ENCODE peak calls at places on chromosome 5, in nine cellular contexts. Z, A, D, E, L, C, B, H and J are unnamed samples.

GRCh38 chr5:151382576-151382975 is 35.2 kb upstream of the SLC36A2 start:
- DNase-seq in B (no peak), Z (no peak), L (no peak), C (no peak), H (no peak), D (no peak), A (no peak), E (no peak), J (no peak)

GRCh38 chr5:137072376-137073174 is 426.6 kb downstream of the SPOCK1 start:
- DNase-seq in C (no peak), D (no peak), H (no peak), B (peak), Z (no peak), E (no peak), L (no peak), A (no peak), J (no peak)

GRCh38 chr5:69414885-69415583 is at the start of gene MARVELD2:
- DNase-seq in C (no peak), D (peak), A (peak), L (peak), B (no peak), E (peak), H (no peak), Z (peak), J (no peak)

GRCh38 chr5:111976705-111977104 is 219.7 kb upstream of the NREP start:
- DNase-seq in C (no peak), B (no peak), Z (peak), A (no peak), L (no peak), E (no peak), H (no peak), D (no peak), J (no peak)

GRCh38 chr5:41983284-41983683 is 58.2 kb downstream of the FBXO4 start:
- DNase-seq in H (no peak), D (no peak), C (no peak), B (no peak), E (no peak), Z (no peak), A (no peak), L (no peak), J (no peak)

GRCh38 chr5:15620501-15620900 is 120.5 kb downstream of the FBXL7 start:
- DNase-seq in Z (peak), L (no peak), H (no peak), B (peak), C (no peak), E (no peak), D (no peak), A (no peak), J (no peak)

GRCh38 chr5:31860726-31861432 is 221.9 kb downstream of the PDZD2 start:
- DNase-seq in C (no peak), E (no peak), H (no peak), Z (no peak), L (no peak), A (no peak), D (no peak), B (no peak), J (no peak)

GRCh38 chr5:10091701-10092100 is 158.0 kb downstream of the ATPSCKMT start:
- DNase-seq in H (no peak), C (no peak), D (no peak), Z (no peak), A (no peak), E (no peak), B (no peak), L (no peak), J (no peak)

GRCh38 chr5:119291056-119291455 is 64.8 kb upstream of the TNFAIP8 start:
- DNase-seq in H (no peak), Z (no peak), A (no peak), C (no peak), D (no peak), B (no peak), L (no peak), E (no peak), J (no peak)

GRCh38 chr5:16889203-16889971 is 46.7 kb downstream of the MYO10 start:
- DNase-seq in E (no peak), L (no peak), Z (peak), D (no peak), B (no peak), H (no peak), C (peak), A (no peak), J (no peak)

GRCh38 chr5:147177125-147177840 is 57.5 kb upstream of the STK32A start:
- DNase-seq in Z (peak), H (no peak), D (no peak), L (no peak), C (no peak), E (no peak), B (no peak), A (no peak), J (no peak)

GRCh38 chr5:115601709-115602584 is at the start of gene TICAM2:
- DNase-seq in C (no peak), B (peak), H (peak), L (peak), Z (peak), E (peak), D (peak), A (no peak), J (peak)

GRCh38 chr5:173029499-173029921 is 26.6 kb upstream of the CREBRF start:
- DNase-seq in Z (no peak), A (no peak), D (no peak), B (no peak), C (no peak), E (no peak), L (peak), H (peak), J (no peak)

GRCh38 chr5:31158686-31159085 is 34.8 kb upstream of the CDH6 start:
- DNase-seq in Z (no peak), E (no peak), B (no peak), H (no peak), C (no peak), L (no peak), A (no peak), D (no peak), J (no peak)

GRCh38 chr5:163759000-163759730 is 253.7 kb downstream of the MAT2B start:
- DNase-seq in C (no peak), L (no peak), D (no peak), B (no peak), H (no peak), E (no peak), Z (no peak), A (no peak), J (no peak)

GRCh38 chr5:10503997-10504761 is 59.7 kb upstream of the ANKRD33B start:
- DNase-seq in E (no peak), H (no peak), Z (peak), L (no peak), B (no peak), C (no peak), A (no peak), D (no peak), J (peak)

GRCh38 chr5:169548315-169548714 is 35.3 kb upstream of the SPDL1 start:
- DNase-seq in E (no peak), H (no peak), D (no peak), B (no peak), C (no peak), Z (peak), L (peak), A (no peak), J (no peak)

GRCh38 chr5:173869316-173869715 is 18.8 kb upstream of the CPEB4 start:
- DNase-seq in A (no peak), H (no peak), Z (no peak), B (no peak), L (no peak), C (no peak), E (no peak), D (no peak), J (no peak)

GRCh38 chr5:64144429-64145215 is 21.0 kb upstream of the RNF180 start:
- DNase-seq in A (no peak), E (no peak), H (no peak), D (no peak), Z (no peak), B (no peak), L (no peak), C (no peak), J (no peak)

GRCh38 chr5:119852140-119852539 is 222.8 kb downstream of the FAM170A start:
- DNase-seq in E (no peak), L (no peak), D (no peak), H (no peak), Z (no peak), A (no peak), C (no peak), B (no peak), J (no peak)

GRCh38 chr5:173669483-173669882 is 53.0 kb upstream of the BOD1 start:
- DNase-seq in L (no peak), A (no peak), B (no peak), Z (no peak), H (no peak), D (no peak), E (no peak), C (no peak), J (no peak)

GRCh38 chr5:105931782-105932489 is 1738.8 kb downstream of the EFNA5 start:
- DNase-seq in L (no peak), E (no peak), C (no peak), B (no peak), A (no peak), H (no peak), D (no peak), Z (peak), J (no peak)

DNA sequence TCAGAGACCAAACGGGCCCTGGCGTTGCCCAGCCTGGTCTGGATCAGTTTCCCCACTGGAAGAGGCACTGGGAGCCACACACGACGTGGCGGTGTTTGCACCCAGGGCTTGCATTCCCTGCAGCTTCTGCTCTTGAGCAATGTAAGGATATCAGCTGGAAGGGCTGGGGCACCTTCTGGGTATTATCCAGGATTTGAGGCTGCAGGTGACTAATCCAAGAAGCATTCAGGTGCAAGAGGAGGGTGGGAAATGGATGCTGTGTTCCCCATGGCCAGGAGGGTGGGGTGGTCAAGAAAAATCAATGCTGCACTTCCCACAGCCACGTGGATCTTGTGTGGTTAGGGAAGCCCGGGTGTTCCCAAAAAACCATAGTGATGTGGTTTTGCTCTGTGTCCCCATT is 430.9 kb downstream of the IRX2 start:
- DNase-seq in Z (no peak), A (no peak), H (no peak), D (no peak), L (no peak), E (no peak), B (no peak), C (no peak), J (no peak)
- TF ChIP-seq CTCF in Z (no peak), A (no peak), H (no peak), D (no peak), L (no peak), E (no peak), B (no peak), C (no peak), J (no peak)

DNA sequence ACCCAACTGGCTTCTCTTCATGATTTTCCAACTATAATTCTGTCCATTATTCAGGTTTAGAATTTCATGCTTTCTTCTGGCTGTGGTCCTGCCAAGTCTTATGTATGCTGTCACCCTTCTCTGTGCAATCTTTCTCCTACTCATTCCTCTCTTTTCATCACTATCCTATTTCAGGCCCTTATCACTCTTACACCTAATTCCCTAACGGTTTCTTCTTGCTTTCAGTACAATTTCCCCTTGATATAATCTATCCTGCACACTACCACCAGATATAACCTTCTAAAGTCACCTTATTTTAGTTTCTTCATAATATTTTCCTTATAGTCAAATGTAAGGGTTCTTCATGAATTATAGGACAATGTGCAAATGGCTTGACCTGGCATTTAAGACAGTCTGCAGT is 436.2 kb downstream of the RAB3C start:
- DNase-seq in D (no peak), H (no peak), E (no peak), C (no peak), A (no peak), Z (no peak), B (no peak), L (no peak), J (no peak)
- TF ChIP-seq CTCF in D (no peak), H (no peak), E (no peak), C (no peak), A (no peak), Z (no peak), B (no peak), L (no peak), J (no peak)

GRCh38 chr5:38376404-38376803 is 118.0 kb downstream of the EGFLAM start:
- DNase-seq in H (no peak), L (no peak), B (no peak), E (no peak), D (no peak), C (no peak), Z (no peak), A (no peak), J (no peak)

GRCh38 chr5:38369692-38370091 is 111.3 kb downstream of the EGFLAM start:
- DNase-seq in A (no peak), D (no peak), C (no peak), Z (no peak), H (no peak), E (no peak), B (no peak), L (no peak), J (no peak)

GRCh38 chr5:38375423-38375822 is 117.1 kb downstream of the EGFLAM start:
- DNase-seq in Z (no peak), A (no peak), B (no peak), L (no peak), E (no peak), C (no peak), D (no peak), H (no peak), J (no peak)

GRCh38 chr5:38370341-38371100 is 112.2 kb downstream of the EGFLAM start:
- DNase-seq in C (no peak), D (no peak), E (no peak), Z (no peak), A (no peak), B (no peak), H (no peak), L (no peak), J (no peak)

GRCh38 chr5:38373733-38374132 is 115.4 kb downstream of the EGFLAM start:
- DNase-seq in B (no peak), E (no peak), Z (peak), D (no peak), H (no peak), C (no peak), L (no peak), A (no peak), J (no peak)
- TF ChIP-seq CTCF in B (no peak), E (no peak), Z (no peak), D (no peak), H (no peak), C (no peak), L (no peak), A (no peak), J (no peak)

DNA sequence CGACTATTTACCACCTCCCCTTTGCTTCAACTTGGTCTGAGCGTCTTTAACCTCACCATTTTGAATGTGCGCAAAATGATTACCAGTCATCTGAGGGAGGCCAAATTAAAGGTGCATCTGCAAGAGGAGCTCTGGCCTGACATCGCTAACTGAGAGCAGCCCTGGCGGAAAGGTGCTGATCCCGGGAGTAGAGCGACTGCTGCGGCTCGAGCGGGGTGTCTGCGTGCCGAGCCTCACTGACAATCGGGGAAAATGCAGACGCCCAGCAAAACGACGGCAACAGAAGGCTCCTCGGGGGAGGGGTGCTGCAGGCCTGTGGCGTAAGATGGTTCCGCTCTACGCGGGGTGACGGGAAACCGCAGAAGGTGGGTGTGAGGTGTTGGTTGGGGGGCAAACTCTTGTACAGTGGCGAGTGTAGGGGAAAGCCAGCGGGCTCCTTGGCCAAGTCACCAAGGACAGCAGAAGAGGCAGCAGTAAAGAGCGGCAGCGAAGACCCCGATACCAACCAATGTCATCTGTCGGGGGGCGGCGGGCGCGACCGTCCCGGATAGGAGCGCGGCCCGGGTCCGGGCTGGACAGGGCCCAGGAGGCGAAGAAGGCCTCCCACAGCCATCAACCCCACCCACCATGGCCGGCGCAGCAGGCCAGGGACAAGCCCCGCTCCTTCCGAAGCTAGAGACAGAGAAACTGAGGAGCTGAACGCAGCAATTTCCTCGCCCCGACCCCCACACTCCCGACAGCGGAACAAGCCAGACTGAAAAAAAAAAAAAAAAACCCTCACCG is 522 bp downstream of the PJA2 start:
- DNase-seq in B (peak), D (peak), A (peak), Z (peak), C (no peak), E (peak), L (peak), H (peak), J (no peak)
- TF ChIP-seq CTCF in B (no peak), D (no peak), A (no peak), Z (no peak), C (no peak), E (no peak), L (no peak), H (no peak), J (no peak)

GRCh38 chr5:321233-321725 is at the start of gene AHRR:
- DNase-seq in Z (peak), B (no peak), L (peak), E (peak), D (peak), A (no peak), C (no peak), H (no peak), J (no peak)
- TF ChIP-seq CTCF in Z (peak), B (peak), L (peak), E (peak), D (peak), A (peak), C (peak), H (no peak), J (peak)

DNA sequence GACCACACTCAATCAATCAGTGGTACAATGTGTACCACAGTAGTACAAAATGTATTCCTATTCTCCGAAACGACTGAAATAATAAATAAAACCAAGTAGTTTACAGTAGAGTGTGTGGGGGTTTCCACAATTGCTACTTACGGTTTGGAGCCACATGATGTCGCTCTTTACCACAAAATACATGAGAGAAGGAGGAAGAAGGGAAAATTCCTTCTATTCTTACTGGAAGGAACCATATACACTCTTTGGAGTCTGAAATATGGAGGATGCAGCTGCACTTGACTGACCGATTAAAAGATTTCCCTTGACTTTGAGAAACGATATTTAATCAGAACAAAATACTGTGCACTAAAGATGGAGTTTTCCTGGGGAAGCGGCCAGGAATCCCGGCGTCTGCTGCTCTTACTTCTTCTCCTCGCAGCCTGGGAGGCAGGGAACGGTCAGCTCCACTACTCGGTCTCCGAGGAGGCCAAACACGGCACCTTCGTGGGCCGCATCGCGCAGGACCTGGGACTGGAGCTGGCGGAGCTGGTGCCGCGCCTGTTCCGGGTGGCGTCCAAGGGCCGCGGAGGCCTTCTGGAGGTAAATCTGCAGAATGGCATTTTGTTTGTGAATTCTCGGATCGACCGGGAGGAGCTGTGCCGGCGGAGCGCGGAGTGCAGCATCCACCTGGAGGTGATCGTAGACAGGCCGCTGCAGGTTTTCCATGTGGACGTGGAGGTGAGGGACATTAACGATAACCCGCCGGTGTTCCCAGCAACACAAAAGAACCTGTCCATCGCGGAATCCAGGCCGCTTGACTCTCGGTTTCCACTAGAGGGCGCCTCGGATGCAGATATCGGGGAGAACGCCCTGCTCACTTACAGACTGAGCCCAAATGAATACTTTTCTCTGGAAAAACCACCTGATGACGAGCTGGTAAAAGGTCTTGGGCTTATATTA is at the start of gene PCDHA4:
- DNase-seq in L (no peak), A (no peak), Z (no peak), B (no peak), C (no peak), E (no peak), D (no peak), H (no peak), J (no peak)
- TF ChIP-seq CTCF in L (no peak), A (peak), Z (no peak), B (no peak), C (peak), E (peak), D (peak), H (no peak), J (peak)